ENCODE peak calls at places on chromosomes 12 and 14, in six cellular contexts. L is spleen; N is mesenchymal stem cell; G is CD4-positive, alpha-beta memory T cell; T is lung; D is psoas muscle. P is an unnamed sample.
A peak's percentile ranks its signal among the peaks of the same experiment; 100 is the strongest.

GRCh38 chr12:66708704-66709443 is 30.0 kb upstream of the GRIP1 start:
- DNase-seq in T (no peak), N (peak; percentile 13), L (no peak), G (no peak), D (no peak), P (no peak)

GRCh38 chr14:36556811-36557433 is 25.5 kb downstream of the NKX2-8 start:
- DNase-seq in G (no peak), L (no peak), N (peak; percentile 21), D (no peak), T (no peak), P (no peak)

GRCh38 chr14:50910495-50911420 is 33.5 kb downstream of the PYGL start:
- DNase-seq in N (no peak), G (no peak), T (no peak), L (no peak), D (no peak), P (no peak)

GRCh38 chr14:36021926-36022325 is 154.6 kb downstream of the PTCSC3 start:
- DNase-seq in G (no peak), N (no peak), L (no peak), T (no peak), D (no peak), P (no peak)

GRCh38 chr14:71006200-71006563 is 98.9 kb downstream of the PCNX1 start:
- DNase-seq in D (no peak), G (no peak), N (no peak), L (no peak), T (no peak), P (no peak)

GRCh38 chr12:52010152-52010622 is 3.4 kb downstream of the TAMALIN start:
- DNase-seq in N (peak; percentile 93), D (peak; percentile 87), G (no peak), L (peak; percentile 88), T (peak; percentile 57), P (peak; percentile 91)

GRCh38 chr14:65000868-65001600 is 14.3 kb downstream of the FNTB start:
- DNase-seq in T (no peak), L (no peak), D (no peak), G (no peak), N (no peak), P (no peak)

GRCh38 chr12:23209793-23210192 is 584.8 kb downstream of the ETNK1 start:
- DNase-seq in L (no peak), T (no peak), N (no peak), D (no peak), G (no peak), P (no peak)

GRCh38 chr12:57241556-57242310 is 9.3 kb downstream of the STAC3 start:
- DNase-seq in L (peak; percentile 76), N (peak; percentile 32), G (no peak), D (peak; percentile 67), T (no peak), P (no peak)

GRCh38 chr14:103347091-103347815 is 13.2 kb downstream of the EIF5 start:
- DNase-seq in D (no peak), L (no peak), N (no peak), T (no peak), G (no peak), P (no peak)

GRCh38 chr12:75910452-75910722 is 121.2 kb downstream of the PHLDA1 start:
- DNase-seq in N (no peak), G (no peak), L (no peak), T (no peak), D (no peak), P (no peak)

GRCh38 chr12:110338754-110339153 is 57.7 kb downstream of the ATP2A2 start:
- DNase-seq in G (no peak), D (no peak), L (no peak), N (peak; percentile 23), T (no peak), P (no peak)

GRCh38 chr12:8033153-8034044 is 883 bp downstream of the FOXJ2 start:
- DNase-seq in N (peak; percentile 66), G (peak; percentile 81), T (peak; percentile 46), L (peak; percentile 79), D (peak; percentile 74), P (peak; percentile 67)

GRCh38 chr12:79883216-79883615 is 51.7 kb downstream of the PPP1R12A start:
- DNase-seq in G (no peak), D (no peak), N (peak; percentile 52), T (no peak), L (no peak), P (no peak)

GRCh38 chr12:131239384-131240094 is 285.8 kb downstream of the ADGRD1 start:
- DNase-seq in D (no peak), N (no peak), T (no peak), G (no peak), L (no peak), P (no peak)

GRCh38 chr14:35678403-35679028 is 130.6 kb downstream of the RALGAPA1 start:
- DNase-seq in T (no peak), N (no peak), L (no peak), G (no peak), D (no peak), P (no peak)

GRCh38 chr14:85531594-85532391 is 1.8 kb downstream of the FLRT2 start:
- DNase-seq in T (peak; percentile 51), G (no peak), D (peak; percentile 79), N (peak; percentile 92), L (peak; percentile 79), P (peak; percentile 51)

GRCh38 chr14:105847400-105847799 is 321.0 kb downstream of the TMEM121 start:
- DNase-seq in L (no peak), T (no peak), G (no peak), N (no peak), D (no peak), P (no peak)
- H3K9me3 ChIP-seq in L (no peaks in the 10 kb centered on the region), T (no peaks in the 10 kb centered on the region), G (no peaks in the 10 kb centered on the region), N (no peaks in the 10 kb centered on the region), D (no peaks in the 10 kb centered on the region), P (no peaks in the 10 kb centered on the region)

GRCh38 chr12:64814432-64814831 is 10.0 kb upstream of the TBC1D30 start:
- DNase-seq in T (no peak), D (no peak), G (no peak), N (no peak), L (no peak), P (no peak)

GRCh38 chr12:64813733-64814132 is 10.7 kb upstream of the TBC1D30 start:
- DNase-seq in G (no peak), N (no peak), D (no peak), L (no peak), T (no peak), P (no peak)

GRCh38 chr12:64808110-64808509 is 16.3 kb upstream of the TBC1D30 start:
- DNase-seq in D (no peak), T (no peak), L (no peak), N (no peak), G (no peak), P (no peak)

GRCh38 chr12:64806593-64806992 is 17.9 kb upstream of the TBC1D30 start:
- DNase-seq in D (no peak), L (no peak), G (no peak), T (no peak), N (peak; percentile 63), P (no peak)

GRCh38 chr12:64810831-64811230 is 13.6 kb upstream of the TBC1D30 start:
- DNase-seq in N (no peak), L (no peak), T (no peak), D (no peak), G (no peak), P (no peak)
- H3K4me1 ChIP-seq in N (no peaks in the 10 kb centered on the region), L (no peaks in the 10 kb centered on the region), T (peaks cover 2% of the 10 kb centered on the region), D (no peaks in the 10 kb centered on the region), G (no peaks in the 10 kb centered on the region), P (no peaks in the 10 kb centered on the region)

GRCh38 chr12:132952371-132953162 is 3.5 kb downstream of the ZNF605 start:
- DNase-seq in T (no peak), N (no peak), D (no peak), L (peak; percentile 37), G (no peak), P (no peak)

GRCh38 chr12:132949936-132950837 is 5.9 kb downstream of the ZNF605 start:
- DNase-seq in G (no peak), T (no peak), N (no peak), D (no peak), L (peak; percentile 42), P (no peak)

GRCh38 chr12:132950844-132951535 is 5.1 kb downstream of the ZNF605 start:
- DNase-seq in G (no peak), D (no peak), L (no peak), N (no peak), T (no peak), P (no peak)

GRCh38 chr12:132953163-132953425 is 3.0 kb downstream of the ZNF605 start:
- DNase-seq in T (no peak), N (no peak), D (no peak), G (no peak), L (peak; percentile 52), P (no peak)

DNA sequence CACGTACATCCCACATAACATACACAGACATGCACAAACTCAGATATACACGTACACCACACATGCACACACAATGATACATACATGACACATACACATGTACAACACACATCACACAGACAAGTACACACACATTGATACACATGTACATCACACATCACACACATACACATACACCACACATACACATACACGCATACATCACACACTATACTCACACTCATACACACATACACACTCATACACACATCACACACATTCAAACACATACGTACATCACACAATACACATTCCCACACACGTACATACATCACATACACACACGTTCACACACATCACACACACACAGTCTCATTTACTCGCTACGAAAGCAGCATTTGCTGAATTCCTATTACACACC is 4.5 kb downstream of the ZNF605 start:
- DNase-seq in T (no peak), L (no peak), G (no peak), N (no peak), D (no peak), P (no peak)
- H3K9me3 ChIP-seq in T (no peaks in the 10 kb centered on the region), L (peaks cover 75% of the 10 kb centered on the region), G (peaks cover 3% of the 10 kb centered on the region), N (peaks cover 72% of the 10 kb centered on the region), D (peaks cover 54% of the 10 kb centered on the region), P (peaks cover 63% of the 10 kb centered on the region)

GRCh38 chr12:65565601-65566560 is 258.4 kb upstream of the HMGA2 start:
- DNase-seq in N (peak; percentile 98), T (no peak), D (no peak), L (no peak), G (no peak), P (no peak)
- H3K4me1 ChIP-seq in N (peaks cover 1% of the 10 kb centered on the region), T (no peaks in the 10 kb centered on the region), D (no peaks in the 10 kb centered on the region), L (no peaks in the 10 kb centered on the region), G (no peaks in the 10 kb centered on the region), P (peaks cover 7% of the 10 kb centered on the region)

GRCh38 chr14:18688346-18688745 is 87.4 kb downstream of the OR11H12 start:
- DNase-seq in N (no peak), G (no peak), L (no peak), T (no peak), D (no peak), P (no peak)
- H3K9me3 ChIP-seq in N (no peaks in the 10 kb centered on the region), G (no peaks in the 10 kb centered on the region), L (peaks cover 15% of the 10 kb centered on the region), T (no peaks in the 10 kb centered on the region), D (no peaks in the 10 kb centered on the region), P (no peaks in the 10 kb centered on the region)

P was measured in heart left ventricle.